ENCODE peak calls at places on chromosomes 11 and 22, in seven cellular contexts. E, H, Y, T, I, K and J are unnamed samples.

GRCh38 chr11:128519353-128519752 is 68.0 kb downstream of the ETS1 start:
- DNase-seq in H (no peak), E (peak), K (no peak), I (no peak), Y (no peak), T (no peak), J (no peak)

GRCh38 chr11:125370561-125371389 is 125.3 kb downstream of the FEZ1 start:
- DNase-seq in I (no peak), H (no peak), K (no peak), Y (no peak), E (no peak), T (no peak), J (no peak)

GRCh38 chr22:49968313-49968830 is 7.8 kb downstream of the PIM3 start:
- DNase-seq in I (no peak), K (no peak), E (no peak), T (no peak), H (peak), Y (no peak), J (peak)

GRCh38 chr11:8705171-8705570 is 22.6 kb downstream of the RPL27A start:
- DNase-seq in I (no peak), T (no peak), Y (no peak), E (no peak), H (no peak), K (no peak), J (no peak)

GRCh38 chr11:9861860-9862725 is 198.2 kb downstream of the SWAP70 start:
- DNase-seq in T (peak), I (peak), Y (no peak), K (no peak), H (peak), E (peak), J (peak)

GRCh38 chr22:27575348-27575747 is 226.2 kb downstream of the MN1 start:
- DNase-seq in T (no peak), Y (no peak), K (no peak), H (no peak), E (no peak), I (no peak), J (no peak)

GRCh38 chr11:12120031-12121008 is 9.9 kb downstream of the MICAL2 start:
- DNase-seq in I (no peak), T (no peak), Y (no peak), E (no peak), H (no peak), K (no peak), J (no peak)

GRCh38 chr11:50030193-50030592 is 2.5 kb upstream of the OR4C45 start:
- DNase-seq in E (no peak), Y (no peak), K (no peak), T (no peak), I (no peak), H (no peak), J (no peak)

GRCh38 chr11:112249871-112250590 is 10.6 kb downstream of the PLET1 start:
- DNase-seq in Y (no peak), I (no peak), H (no peak), E (no peak), K (no peak), T (no peak), J (no peak)

GRCh38 chr11:45110562-45110961 is 35.9 kb upstream of the PRDM11 start:
- DNase-seq in Y (no peak), I (peak), E (peak), H (no peak), K (peak), T (peak), J (peak)

GRCh38 chr11:8092587-8093424 is 11.8 kb downstream of the TUB start:
- DNase-seq in T (peak), Y (no peak), I (peak), H (peak), K (no peak), E (peak), J (peak)

GRCh38 chr11:87391501-87391900 is 353.8 kb downstream of the TMEM135 start:
- DNase-seq in E (no peak), I (no peak), H (no peak), T (no peak), K (no peak), Y (no peak), J (no peak)

GRCh38 chr11:106327134-106327533 is 249.7 kb downstream of the AASDHPPT start:
- DNase-seq in I (no peak), E (no peak), K (no peak), H (no peak), T (no peak), Y (no peak), J (no peak)

GRCh38 chr22:50112151-50113118 is 22.6 kb downstream of the MOV10L1 start:
- DNase-seq in H (no peak), Y (no peak), I (peak), E (no peak), K (no peak), T (peak), J (no peak)

GRCh38 chr11:128527046-128527445 is 60.3 kb downstream of the ETS1 start:
- DNase-seq in E (peak), Y (no peak), H (no peak), I (no peak), K (no peak), T (no peak), J (no peak)

GRCh38 chr11:9142732-9143131 is 51.3 kb upstream of the SCUBE2 start:
- DNase-seq in E (no peak), K (no peak), Y (no peak), I (no peak), T (no peak), H (no peak), J (no peak)

GRCh38 chr22:39396156-39396796 is 3.3 kb upstream of the TAB1 start:
- DNase-seq in Y (no peak), K (no peak), E (no peak), T (no peak), H (no peak), I (no peak), J (no peak)

GRCh38 chr11:86803641-86804040 is 3.3 kb downstream of the PRSS23 start:
- DNase-seq in K (no peak), E (no peak), T (no peak), H (no peak), Y (no peak), I (no peak), J (no peak)

GRCh38 chr11:31236052-31236652 is 133.4 kb downstream of the DCDC1 start:
- DNase-seq in H (no peak), K (no peak), E (peak), Y (no peak), I (no peak), T (no peak), J (no peak)